ENCODE peak calls at places on chromosome 3, in four cellular contexts. V is K562, T is GM12878, P is HepG2. W is an unnamed sample.

GRCh38 chr3:119293761-119294401 is at the start of gene ARHGAP31:
- DNase-seq in T (peak), V (peak), P (peak), W (peak)

GRCh38 chr3:46127503-46127902 is 80.6 kb downstream of the CCR1 start:
- DNase-seq in V (no peak), T (no peak), P (peak), W (no peak)

GRCh38 chr3:9420850-9421549 is 23.6 kb downstream of the SETD5 start:
- DNase-seq in P (no peak), T (no peak), V (no peak), W (no peak)

GRCh38 chr3:124653788-124654469 is 76.3 kb upstream of the UMPS start:
- DNase-seq in V (peak), P (peak), T (no peak), W (no peak)

GRCh38 chr3:107271787-107272387 is 105.4 kb upstream of the CCDC54 start:
- DNase-seq in V (peak), T (no peak), P (peak), W (peak)

GRCh38 chr3:78887608-78888011 is 880.2 kb downstream of the ROBO1 start:
- DNase-seq in P (no peak), V (no peak), T (peak), W (no peak)

GRCh38 chr3:108073712-108074431 is 17.0 kb downstream of the CD47 start:
- DNase-seq in T (no peak), P (no peak), V (no peak), W (no peak)

GRCh38 chr3:193029800-193030199 is 112.1 kb upstream of the MB21D2 start:
- DNase-seq in V (no peak), T (no peak), P (no peak), W (no peak)

GRCh38 chr3:10581716-10582115 is 76.3 kb upstream of the ATP2B2 start:
- DNase-seq in V (no peak), P (no peak), T (no peak), W (no peak)

GRCh38 chr3:57956119-57956832 is 51.9 kb upstream of the FLNB start:
- DNase-seq in P (no peak), T (no peak), V (no peak), W (peak)

GRCh38 chr3:189555558-189555881 is 75.7 kb upstream of the TP63 start:
- DNase-seq in P (no peak), T (no peak), V (no peak), W (no peak)

GRCh38 chr3:153284282-153284938 is 122.4 kb downstream of the RAP2B start:
- DNase-seq in T (peak), P (peak), V (peak), W (peak)

GRCh38 chr3:79018671-79019136 is 749.1 kb downstream of the ROBO1 start:
- DNase-seq in T (no peak), P (peak), V (no peak), W (peak)

GRCh38 chr3:8443829-8444791 is 57.5 kb upstream of the LMCD1 start:
- DNase-seq in T (no peak), V (no peak), P (peak), W (peak)

GRCh38 chr3:151901282-151901945 is 28.0 kb downstream of the SUCNR1 start:
- DNase-seq in T (no peak), P (no peak), V (no peak), W (no peak)

GRCh38 chr3:113105980-113106379 is 105.4 kb upstream of the BOC start:
- DNase-seq in V (no peak), P (no peak), T (no peak), W (no peak)

GRCh38 chr3:127707777-127708438 is 35.2 kb downstream of the ABTB1 start:
- DNase-seq in V (no peak), T (no peak), P (no peak), W (no peak)

GRCh38 chr3:171129827-171130226 is 103.3 kb upstream of the SLC2A2 start:
- DNase-seq in V (no peak), P (peak), T (no peak), W (no peak)

GRCh38 chr3:126512916-126513650 is 4.5 kb downstream of the UROC1 start:
- DNase-seq in P (no peak), V (no peak), T (no peak), W (no peak)

GRCh38 chr3:31364711-31365110 is 168.0 kb upstream of the STT3B start:
- DNase-seq in V (no peak), T (no peak), P (no peak), W (no peak)

GRCh38 chr3:147514366-147514765 is 105.2 kb downstream of the ZIC1 start:
- DNase-seq in T (no peak), V (no peak), P (no peak), W (no peak)

GRCh38 chr3:96657710-96658109 is 156.7 kb upstream of the EPHA6 start:
- DNase-seq in T (no peak), P (no peak), V (no peak), W (no peak)

GRCh38 chr3:56985460-56986327 is 74.8 kb upstream of the SPATA12 start:
- DNase-seq in V (no peak), P (no peak), T (no peak), W (no peak)

GRCh38 chr3:25117005-25117593 is 311.0 kb upstream of the RARB start:
- DNase-seq in V (no peak), T (no peak), P (no peak), W (no peak)

GRCh38 chr3:86464180-86464579 is 526.8 kb downstream of the VGLL3 start:
- DNase-seq in T (no peak), V (no peak), P (no peak), W (no peak)

GRCh38 chr3:34213481-34213880 is 415.1 kb downstream of the PDCD6IP start:
- DNase-seq in P (no peak), V (no peak), T (no peak), W (no peak)

GRCh38 chr3:52973806-52974205 is 72.1 kb downstream of the SFMBT1 start:
- DNase-seq in T (no peak), P (no peak), V (no peak), W (no peak)

GRCh38 chr3:111732248-111732879 is 126.7 kb upstream of the PHLDB2 start:
- DNase-seq in T (no peak), P (peak), V (no peak), W (no peak)

GRCh38 chr3:14401692-14402303 is 608 bp upstream of the SLC6A6 start:
- DNase-seq in V (no peak), P (no peak), T (no peak), W (no peak)

GRCh38 chr3:50674349-50675178 is at the start of gene DOCK3:
- DNase-seq in P (no peak), V (peak), T (no peak), W (peak)

GRCh38 chr3:61725851-61726333 is 164.5 kb downstream of the PTPRG start:
- DNase-seq in V (no peak), T (no peak), P (peak), W (no peak)

GRCh38 chr3:14370719-14371572 is 31.5 kb upstream of the SLC6A6 start:
- DNase-seq in T (no peak), V (no peak), P (no peak), W (no peak)

GRCh38 chr3:72889310-72890165 is 1.7 kb downstream of the GXYLT2 start:
- DNase-seq in P (no peak), T (no peak), V (no peak), W (no peak)

GRCh38 chr3:38227989-38228388 is 37.6 kb upstream of the SLC22A13 start:
- DNase-seq in P (no peak), T (no peak), V (no peak), W (no peak)

GRCh38 chr3:165359005-165359404 is 162.8 kb upstream of the SLITRK3 start:
- DNase-seq in T (no peak), V (no peak), P (no peak), W (no peak)

GRCh38 chr3:72396899-72397298 is 451.3 kb downstream of the SHQ1 start:
- DNase-seq in P (no peak), V (no peak), T (no peak), W (no peak)

DNA sequence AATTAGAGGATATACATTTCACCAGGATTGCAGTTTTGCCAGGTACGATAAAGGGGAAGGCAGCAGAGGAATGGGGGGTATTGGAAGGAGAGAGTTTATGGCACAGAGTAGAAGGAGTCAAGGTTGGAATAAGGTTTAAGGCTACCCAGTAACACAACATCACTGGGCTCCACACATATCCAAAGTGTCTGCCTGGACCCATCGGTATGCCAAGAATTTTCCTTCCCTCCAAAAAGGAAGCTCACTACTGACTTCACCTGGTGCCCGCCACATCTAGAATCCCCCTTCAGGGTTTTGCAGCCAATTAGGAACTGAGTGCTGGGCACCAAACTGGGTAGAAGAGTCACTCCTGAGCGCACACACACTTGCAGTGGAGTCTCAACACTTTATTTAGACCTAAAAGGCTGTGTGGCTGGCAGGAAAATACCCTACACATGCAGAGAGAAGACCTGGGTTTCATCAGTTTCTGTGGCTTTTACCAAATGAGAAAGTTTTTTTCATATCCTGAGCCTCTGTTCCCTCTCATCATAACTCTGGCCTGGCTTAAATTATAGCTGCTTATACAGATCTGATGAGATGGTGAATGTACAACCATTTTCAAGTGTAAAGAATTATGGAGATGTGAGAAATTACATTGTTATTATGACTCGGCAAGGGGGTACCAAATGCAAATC is 190.8 kb upstream of the LPP start:
- DNase-seq in T (no peak), P (no peak), V (no peak), W (no peak)
- TF ChIP-seq CHD4 in T (no peak), P (no peak), V (no peak), W (no peak)

DNA sequence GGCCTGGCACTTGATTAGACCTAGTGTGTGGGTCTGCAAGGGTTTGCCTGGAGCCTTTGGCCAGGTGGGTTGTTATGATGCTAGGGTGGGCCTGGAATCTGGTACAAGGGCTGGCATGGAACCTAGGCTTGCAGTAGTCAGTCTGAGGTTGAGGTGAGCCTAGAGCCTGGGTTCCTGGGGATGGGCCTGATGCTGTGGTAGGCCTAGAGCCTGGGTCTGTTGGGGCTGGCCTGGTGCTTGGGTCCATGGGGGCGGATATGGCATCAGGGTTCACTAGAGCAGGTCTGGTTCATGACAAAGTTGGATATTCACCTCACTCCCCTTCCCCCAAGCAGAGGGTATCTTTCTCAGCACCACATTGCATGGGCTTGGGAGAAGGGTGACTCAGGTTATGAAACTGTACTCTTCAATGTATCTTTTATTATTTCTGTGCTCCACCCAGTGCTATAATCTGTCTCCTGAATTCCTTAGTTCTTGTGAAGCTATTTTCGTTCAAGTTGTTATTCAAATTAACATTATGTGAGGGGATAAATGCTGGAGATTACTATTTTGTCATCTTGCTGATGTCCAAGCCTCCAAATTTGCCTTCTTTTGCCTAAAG is 274.4 kb downstream of the NFKBIZ start:
- DNase-seq in T (no peak), P (no peak), V (no peak), W (no peak)
- TF ChIP-seq CHD4 in T (no peak), P (no peak), V (no peak), W (no peak)

GRCh38 chr3:134337071-134337482 is 37.2 kb downstream of the AMOTL2 start:
- DNase-seq in P (no peak), T (no peak), V (no peak), W (no peak)

GRCh38 chr3:134338516-134339261 is 35.6 kb downstream of the AMOTL2 start:
- DNase-seq in P (no peak), T (no peak), V (no peak), W (no peak)

GRCh38 chr3:134336587-134336986 is 37.7 kb downstream of the AMOTL2 start:
- DNase-seq in T (no peak), P (no peak), V (no peak), W (no peak)

GRCh38 chr3:134338201-134338512 is 36.1 kb downstream of the AMOTL2 start:
- DNase-seq in T (no peak), P (no peak), V (no peak), W (no peak)

DNA sequence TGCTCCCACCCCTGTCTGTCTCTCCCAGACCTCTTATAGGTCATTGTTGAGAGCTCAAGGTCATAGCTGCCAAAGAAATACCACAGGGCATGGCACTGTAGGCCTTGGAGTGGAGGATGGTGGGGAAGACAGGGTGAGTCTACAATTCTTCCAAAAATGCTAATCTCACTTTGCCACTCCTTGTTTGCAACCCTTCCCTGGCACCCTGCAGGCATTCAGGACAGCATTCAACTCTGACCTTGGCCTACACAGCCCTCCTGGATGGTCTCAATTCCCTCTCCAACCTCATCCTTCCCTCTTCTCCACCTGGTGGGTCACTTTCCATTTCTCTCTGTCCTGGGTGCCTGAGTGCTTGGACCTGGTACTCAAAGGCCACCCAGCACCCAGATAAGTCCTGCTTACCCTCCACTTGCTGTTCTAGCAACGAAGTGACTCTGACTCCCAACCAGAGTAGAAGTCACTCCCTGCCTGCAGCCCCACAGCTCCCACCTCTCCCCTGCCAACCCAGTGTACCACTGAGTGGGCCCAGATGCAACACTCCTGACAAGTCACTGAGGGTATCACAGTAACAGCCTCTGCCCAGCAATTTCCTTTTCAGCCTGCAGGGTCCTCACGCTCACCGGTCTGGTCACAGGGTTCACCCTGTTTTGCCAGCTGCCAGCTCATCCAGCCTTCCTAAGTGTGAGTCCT is 36.6 kb downstream of the AMOTL2 start:
- DNase-seq in V (no peak), P (no peak), T (no peak), W (no peak)
- TF ChIP-seq CHD4 in V (no peak), P (no peak), T (no peak), W (no peak)

DNA sequence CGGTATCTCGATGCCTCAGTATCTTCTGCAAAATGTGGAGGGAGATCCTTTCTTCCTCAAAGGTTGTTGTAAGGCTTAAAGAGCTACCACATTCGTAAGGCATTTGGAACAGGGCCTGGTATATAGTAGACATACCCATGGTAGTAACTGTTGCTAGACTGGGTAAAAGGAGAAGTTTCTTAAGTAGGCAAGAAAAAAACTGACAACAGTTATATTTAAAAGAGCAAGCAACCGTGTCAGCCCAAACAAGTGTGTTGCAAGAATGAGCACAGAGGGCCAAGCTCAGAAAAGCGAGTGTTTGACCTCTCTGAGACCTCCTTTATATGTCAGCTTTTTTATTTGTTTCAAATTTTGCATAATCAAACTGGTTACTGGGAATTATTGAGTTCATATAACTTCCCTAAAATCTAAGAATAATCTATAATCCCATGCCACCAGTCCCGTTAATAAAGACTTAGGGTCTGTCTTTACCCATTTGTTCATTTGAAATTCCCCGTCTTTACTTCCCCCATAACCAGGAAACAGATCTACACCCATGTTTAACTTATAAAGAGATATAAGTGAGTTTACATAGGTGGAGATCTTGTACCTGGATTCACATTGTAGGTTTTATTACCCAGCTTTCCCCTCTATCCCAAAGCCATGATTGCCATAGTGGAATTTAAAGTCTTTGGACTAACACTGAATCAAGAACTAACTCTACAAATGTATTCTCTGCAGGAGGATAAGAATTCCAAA is 7.3 kb downstream of the B3GNT5 start:
- DNase-seq in P (no peak), V (no peak), T (no peak), W (no peak)
- TF ChIP-seq CHD4 in P (no peak), V (no peak), T (no peak), W (no peak)

GRCh38 chr3:132225664-132226063 is 91.5 kb upstream of the ACP3 start:
- DNase-seq in V (no peak), T (no peak), P (no peak), W (peak)
- TF ChIP-seq CHD4 in V (no peak), T (no peak), P (no peak), W (no peak)